ENCODE peak calls at places on chromosomes 13 and 19, in four cellular contexts. K is stimulated activated CD8-positive, alpha-beta memory T cell treated with anti-CD3 and anti-CD28 coated beads, Interleukin-4, amount 100 ng/mL, for 24 hours; V is GM04504; Z is esophagus squamous epithelium. O is an unnamed sample.

GRCh38 chr13:46519177-46519576 is 33.8 kb upstream of the LRCH1 start:
- DNase-seq in K (no peak), Z (no peak), V (no peak), O (no peak)

GRCh38 chr19:11843741-11844140 is 4.8 kb upstream of the ZNF439 start:
- DNase-seq in K (no peak), V (no peak), Z (no peak), O (no peak)

GRCh38 chr13:33303885-33304284 is 18.3 kb upstream of the STARD13 start:
- DNase-seq in Z (no peak), V (no peak), K (no peak), O (no peak)

GRCh38 chr13:35697281-35697680 is 220.8 kb upstream of the MAB21L1 start:
- DNase-seq in Z (no peak), V (no peak), K (no peak), O (no peak)

GRCh38 chr13:39506559-39507390 is 96.2 kb downstream of the LHFPL6 start:
- DNase-seq in K (no peak), V (no peak), Z (no peak), O (no peak)

GRCh38 chr19:5128251-5128931 is 159.5 kb downstream of the KDM4B start:
- DNase-seq in K (no peak), Z (no peak), V (peak), O (no peak)

GRCh38 chr19:36049080-36049698 is 4.9 kb downstream of the THAP8 start:
- DNase-seq in K (no peak), V (no peak), Z (no peak), O (no peak)

GRCh38 chr19:19270749-19271571 is 2.1 kb downstream of the TM6SF2 start:
- DNase-seq in V (no peak), K (no peak), Z (no peak), O (peak)

GRCh38 chr13:41492432-41493267 is 35.3 kb downstream of the RGCC start:
- DNase-seq in Z (no peak), K (no peak), V (no peak), O (no peak)

GRCh38 chr13:65929436-65929835 is 1300.7 kb downstream of the PCDH9 start:
- DNase-seq in V (no peak), Z (no peak), K (no peak), O (no peak)

GRCh38 chr19:41323023-41323422 is 13.1 kb downstream of the CCDC97 start:
- DNase-seq in Z (no peak), V (no peak), K (no peak), O (no peak)

GRCh38 chr19:32830231-32831014 is 39.1 kb downstream of the SLC7A9 start:
- DNase-seq in Z (no peak), V (peak), K (no peak), O (no peak)

GRCh38 chr13:91349992-91350911 is 2.8 kb downstream of the MIR17HG start:
- DNase-seq in V (no peak), Z (no peak), K (no peak), O (no peak)

GRCh38 chr13:112740502-112741131 is 50.8 kb downstream of the ATP11A start:
- DNase-seq in K (no peak), V (peak), Z (no peak), O (no peak)

GRCh38 chr19:17091758-17092333 is 16.3 kb downstream of the MYO9B start:
- DNase-seq in V (no peak), K (no peak), Z (no peak), O (no peak)

GRCh38 chr19:31220540-31220939 is 128.7 kb downstream of the TSHZ3 start:
- DNase-seq in V (no peak), Z (no peak), K (no peak), O (no peak)

GRCh38 chr13:110256126-110256905 is 50.6 kb downstream of the COL4A1 start:
- DNase-seq in V (no peak), K (no peak), Z (no peak), O (no peak)

GRCh38 chr13:97573011-97573410 is 139.0 kb downstream of the RAP2A start:
- DNase-seq in V (no peak), Z (no peak), K (no peak), O (no peak)

GRCh38 chr19:39425744-39426143 is 10.0 kb downstream of the RPS16 start:
- DNase-seq in V (no peak), K (no peak), Z (no peak), O (no peak)

GRCh38 chr13:43698009-43698408 is 88.8 kb downstream of the ENOX1 start:
- DNase-seq in Z (no peak), V (no peak), K (no peak), O (no peak)

GRCh38 chr13:46866150-46866549 is 30.7 kb downstream of the HTR2A start:
- DNase-seq in Z (peak), K (no peak), V (peak), O (no peak)

GRCh38 chr19:2554856-2555255 is 78.9 kb downstream of the GADD45B start:
- DNase-seq in K (no peak), V (no peak), Z (no peak), O (no peak)

GRCh38 chr19:12924621-12925310 is 5.7 kb upstream of the SYCE2 start:
- DNase-seq in K (no peak), Z (no peak), V (no peak), O (no peak)

GRCh38 chr13:75226755-75227435 is 255.1 kb downstream of the TBC1D4 start:
- DNase-seq in K (no peak), V (peak), Z (no peak), O (no peak)